ENCODE peak calls at places on chromosomes 13 and 19, in four cellular contexts. C, L, G and K are unnamed samples.
A peak's percentile ranks its signal among the peaks of the same experiment; 100 is the strongest.

GRCh38 chr13:111873676-111874178 is 193.2 kb upstream of the SOX1 start:
- DNase-seq in C (no peak), L (no peak), G (no peak), K (no peak)

GRCh38 chr13:110134801-110135200 is 172.2 kb downstream of the COL4A1 start:
- DNase-seq in C (no peak), L (peak; percentile 20), G (no peak), K (no peak)

GRCh38 chr19:40265055-40265762 is 19.9 kb downstream of the AKT2 start:
- DNase-seq in C (no peak), L (no peak), G (no peak), K (no peak)

GRCh38 chr13:37187611-37188010 is 82.1 kb upstream of the CSNK1A1L start:
- DNase-seq in C (no peak), L (peak; percentile 14), G (no peak), K (no peak)

GRCh38 chr13:28684257-28684656 is 25.3 kb downstream of the POMP start:
- DNase-seq in C (no peak), L (peak; percentile 4), G (peak; percentile 68), K (peak; percentile 91)

GRCh38 chr13:49935171-49936084 is 712 bp downstream of the SPRYD7 start:
- DNase-seq in C (no peak), L (peak; percentile 77), G (peak; percentile 24), K (peak; percentile 52)

GRCh38 chr13:46860734-46861133 is 36.1 kb downstream of the HTR2A start:
- DNase-seq in C (no peak), L (no peak), G (no peak), K (no peak)

GRCh38 chr19:7534531-7534980 is 961 bp upstream of the PNPLA6 start:
- DNase-seq in C (no peak), L (peak; percentile 86), G (peak; percentile 74), K (peak; percentile 74)

GRCh38 chr19:48424694-48425219 is 21.0 kb upstream of the GRWD1 start:
- DNase-seq in C (no peak), L (peak; percentile 76), G (peak; percentile 38), K (no peak)